ENCODE peak calls at places on chromosomes 3 and 15, in nine cellular contexts. R, N, X, M, K, G, C, Y and S are unnamed samples. For H3K27me3, the result is how much of the 10 kb centered on the place peaks cover.

GRCh38 chr15:42973114-42973513 is 52.5 kb upstream of the TTBK2 start:
- DNase-seq in R (no peak), N (no peak), X (no peak), M (no peak), K (no peak), G (no peak), C (no peak), Y (no peak), S (no peak)

GRCh38 chr3:130429069-130430023 is 83.9 kb downstream of the COL6A5 start:
- DNase-seq in R (no peak), N (no peak), X (no peak), M (no peak), K (no peak), G (no peak), C (no peak), Y (no peak), S (no peak)

GRCh38 chr3:143283432-143284128 is 164.0 kb downstream of the CHST2 start:
- DNase-seq in R (peak), N (no peak), X (no peak), M (no peak), K (no peak), G (no peak), C (no peak), Y (no peak), S (no peak)

GRCh38 chr3:157131861-157132260 is 28.1 kb downstream of the CCNL1 start:
- DNase-seq in R (no peak), N (no peak), X (no peak), M (no peak), K (no peak), G (no peak), C (peak), Y (no peak), S (no peak)

GRCh38 chr15:89299896-89300295 is 34.7 kb downstream of the POLG start:
- DNase-seq in R (peak), N (no peak), X (no peak), M (no peak), K (no peak), G (no peak), C (peak), Y (no peak), S (no peak)

GRCh38 chr15:51244366-51244977 is 93.9 kb downstream of the CYP19A1 start:
- DNase-seq in R (no peak), N (no peak), X (no peak), M (no peak), K (no peak), G (no peak), C (peak), Y (no peak), S (no peak)

GRCh38 chr15:43974852-43975251 is 148.1 kb downstream of the WDR76 start:
- DNase-seq in R (no peak), N (no peak), X (no peak), M (no peak), K (no peak), G (no peak), C (no peak), Y (no peak), S (no peak)

GRCh38 chr3:98556164-98557130 is 24.7 kb downstream of the GPR15 start:
- DNase-seq in R (no peak), N (no peak), X (no peak), M (no peak), K (no peak), G (no peak), C (no peak), Y (no peak), S (no peak)

GRCh38 chr15:90893175-90894090 is 9.1 kb downstream of the FES start:
- DNase-seq in R (no peak), N (no peak), X (no peak), M (no peak), K (no peak), G (no peak), C (no peak), Y (no peak), S (no peak)

GRCh38 chr3:151155409-151156128 is 47.4 kb downstream of the GPR171 start:
- DNase-seq in R (no peak), N (no peak), X (no peak), M (no peak), K (no peak), G (no peak), C (no peak), Y (no peak), S (no peak)

GRCh38 chr3:101119535-101119934 is 126.3 kb upstream of the ABI3BP start:
- DNase-seq in R (no peak), N (no peak), X (no peak), M (no peak), K (no peak), G (no peak), C (peak), Y (no peak), S (no peak)

GRCh38 chr3:31532587-31533168 is at the start of gene STT3B:
- DNase-seq in R (peak), N (no peak), X (peak), M (no peak), K (no peak), G (peak), C (peak), Y (no peak), S (peak)

GRCh38 chr3:189776163-189776824 is 145.1 kb downstream of the TP63 start:
- DNase-seq in R (no peak), N (no peak), X (no peak), M (no peak), K (no peak), G (no peak), C (no peak), Y (no peak), S (no peak)

GRCh38 chr15:72341361-72341760 is 21.4 kb upstream of the CELF6 start:
- DNase-seq in R (peak), N (no peak), X (no peak), M (no peak), K (no peak), G (no peak), C (no peak), Y (no peak), S (no peak)

GRCh38 chr3:109184726-109185125 is 48.2 kb downstream of the C3orf85 start:
- DNase-seq in R (no peak), N (no peak), X (no peak), M (no peak), K (no peak), G (no peak), C (no peak), Y (no peak), S (no peak)

GRCh38 chr3:73784647-73785420 is 160.1 kb upstream of the PDZRN3 start:
- DNase-seq in R (no peak), N (no peak), X (no peak), M (no peak), K (no peak), G (no peak), C (peak), Y (no peak), S (no peak)

GRCh38 chr3:34106879-34107278 is 308.4 kb downstream of the PDCD6IP start:
- DNase-seq in R (peak), N (no peak), X (no peak), M (no peak), K (no peak), G (no peak), C (no peak), Y (peak), S (no peak)

GRCh38 chr15:85750807-85751730 is 43.7 kb downstream of the KLHL25 start:
- DNase-seq in R (no peak), N (no peak), X (peak), M (peak), K (peak), G (no peak), C (no peak), Y (no peak), S (no peak)

GRCh38 chr15:60585743-60586708 is 107.1 kb upstream of the ICE2 start:
- DNase-seq in R (peak), N (no peak), X (peak), M (no peak), K (no peak), G (no peak), C (peak), Y (peak), S (peak)

GRCh38 chr15:50298340-50298739 is 32.8 kb upstream of the HDC start:
- DNase-seq in R (no peak), N (no peak), X (no peak), M (no peak), K (no peak), G (no peak), C (peak), Y (no peak), S (no peak)

GRCh38 chr3:29683306-29683993 is 402.6 kb downstream of the RBMS3 start:
- DNase-seq in R (peak), N (no peak), X (no peak), M (no peak), K (no peak), G (no peak), C (peak), Y (peak), S (no peak)

DNA sequence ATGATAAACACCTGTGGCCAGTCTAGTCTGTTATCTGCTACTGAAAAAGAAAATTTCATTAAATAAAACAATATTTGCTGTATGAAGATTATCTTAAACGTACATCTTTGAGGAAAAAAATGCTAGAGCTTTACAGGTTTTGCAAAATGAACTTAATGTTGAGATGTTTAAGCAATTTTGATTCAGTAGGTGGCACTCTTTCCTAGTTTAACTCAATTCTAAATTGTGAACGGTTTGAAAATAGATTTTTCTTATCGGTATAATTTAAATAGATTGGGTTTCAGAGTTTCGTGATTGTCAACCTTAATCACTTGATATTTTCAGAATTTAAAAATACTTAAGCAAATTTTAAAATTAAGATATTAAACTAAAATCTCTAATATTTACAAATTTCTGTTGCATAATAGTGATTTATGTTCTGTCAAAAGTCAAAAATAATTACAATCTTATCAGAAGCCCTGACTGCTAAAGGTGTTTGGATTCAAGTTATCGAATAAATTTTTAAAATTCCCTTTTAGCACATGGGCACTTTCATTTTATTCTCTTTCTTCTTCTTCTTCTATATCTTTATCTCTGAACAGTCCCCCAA is 7.0 kb upstream of the RNF111 start:
- DNase-seq in R (peak), N (no peak), X (no peak), M (no peak), K (no peak), G (no peak), C (peak), Y (no peak), S (no peak)
- TF ChIP-seq CTCF in R (peak), N (peak), X (peak), M (peak), K (peak), G (peak), C (peak), Y (no peak), S (peak)

GRCh38 chr3:138963161-138963560 is 16.1 kb downstream of the FOXL2NB start:
- DNase-seq in R (no peak), N (no peak), X (no peak), M (no peak), K (no peak), G (no peak), C (no peak), Y (no peak), S (no peak)

GRCh38 chr3:138964264-138964663 is 17.2 kb downstream of the FOXL2NB start:
- DNase-seq in R (no peak), N (no peak), X (no peak), M (no peak), K (no peak), G (no peak), C (no peak), Y (no peak), S (no peak)

GRCh38 chr3:138964923-138965322 is 17.9 kb downstream of the FOXL2NB start:
- DNase-seq in R (no peak), N (no peak), X (no peak), M (no peak), K (no peak), G (no peak), C (no peak), Y (no peak), S (no peak)

DNA sequence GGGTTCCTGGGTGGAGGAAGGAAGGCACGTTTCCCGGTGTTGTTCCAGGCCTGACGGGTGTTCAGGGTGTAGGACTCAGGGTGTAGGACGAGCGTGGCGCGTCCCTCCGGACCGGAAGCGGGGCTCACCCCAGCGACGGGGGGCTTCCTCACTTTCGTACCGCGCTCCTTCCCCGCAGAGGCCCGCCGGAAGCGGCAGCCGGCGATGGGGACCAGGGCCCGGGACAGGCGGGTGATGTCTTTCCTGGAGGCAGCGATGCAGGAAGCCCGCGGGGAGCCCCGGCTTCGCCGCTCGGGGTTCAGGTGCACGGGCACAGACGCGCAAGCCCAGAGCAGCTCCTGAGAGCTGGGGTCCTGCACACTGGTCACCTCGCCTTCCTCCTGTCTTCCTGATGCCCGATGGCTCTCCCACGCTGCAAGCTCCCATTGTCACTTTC is 13.4 kb downstream of the FOXL2NB start:
- DNase-seq in R (no peak), N (no peak), X (no peak), M (peak), K (no peak), G (no peak), C (no peak), Y (no peak), S (no peak)
- H3K27me3 ChIP-seq in R (half or more), N (under half), X (under half), M (under half), K (under half), G (half or more), C (under half), Y (under half), S (half or more)

GRCh38 chr3:153513236-153513635 is 351.2 kb downstream of the RAP2B start:
- DNase-seq in R (peak), N (no peak), X (no peak), M (no peak), K (no peak), G (no peak), C (no peak), Y (peak), S (no peak)
- TF ChIP-seq CTCF in R (peak), N (peak), X (no peak), M (no peak), K (peak), G (peak), C (peak), Y (no peak), S (no peak)

DNA sequence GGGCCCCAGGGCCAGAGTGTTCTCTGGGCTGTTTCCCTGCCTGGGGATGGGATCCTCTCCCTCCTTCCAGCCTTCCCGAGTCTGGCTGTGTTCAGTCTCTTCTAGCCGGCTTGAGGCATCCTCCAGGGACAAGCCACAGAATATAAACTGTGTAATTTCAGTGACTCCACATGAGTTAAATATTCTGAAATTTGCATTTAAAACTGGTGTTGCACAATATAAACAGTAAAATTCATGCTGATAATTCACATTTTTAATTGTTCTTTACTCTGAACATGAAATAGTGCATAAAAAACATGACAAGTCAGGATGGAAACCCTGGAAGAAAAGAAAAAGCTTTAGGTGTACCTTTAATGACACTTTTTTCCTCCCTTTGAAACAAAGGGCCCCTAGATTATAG is 5.2 kb upstream of the TJP1 start:
- DNase-seq in R (no peak), N (no peak), X (no peak), M (no peak), K (no peak), G (no peak), C (no peak), Y (no peak), S (no peak)
- H3K27me3 ChIP-seq in R (under half), N (under half), X (under half), M (under half), K (under half), G (under half), C (under half), Y (under half), S (under half)

DNA sequence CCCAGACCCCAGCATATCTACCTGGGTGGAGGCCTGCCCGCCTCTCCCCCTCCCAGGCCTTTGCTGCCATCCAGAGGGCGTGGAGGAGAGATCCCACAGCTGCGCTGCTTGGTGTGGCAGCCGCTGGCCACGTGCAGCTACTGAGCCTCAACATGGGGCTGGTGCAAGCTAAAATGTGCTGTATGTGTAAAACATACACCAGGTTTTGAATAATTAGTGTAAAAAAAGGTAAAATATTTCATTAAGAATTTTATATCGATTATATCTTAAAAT is 95.8 kb downstream of the SEC22A start:
- DNase-seq in R (no peak), N (no peak), X (no peak), M (no peak), K (no peak), G (no peak), C (no peak), Y (no peak), S (no peak)
- TF ChIP-seq CTCF in R (no peak), N (no peak), X (no peak), M (no peak), K (no peak), G (no peak), C (no peak), Y (no peak), S (no peak)

DNA sequence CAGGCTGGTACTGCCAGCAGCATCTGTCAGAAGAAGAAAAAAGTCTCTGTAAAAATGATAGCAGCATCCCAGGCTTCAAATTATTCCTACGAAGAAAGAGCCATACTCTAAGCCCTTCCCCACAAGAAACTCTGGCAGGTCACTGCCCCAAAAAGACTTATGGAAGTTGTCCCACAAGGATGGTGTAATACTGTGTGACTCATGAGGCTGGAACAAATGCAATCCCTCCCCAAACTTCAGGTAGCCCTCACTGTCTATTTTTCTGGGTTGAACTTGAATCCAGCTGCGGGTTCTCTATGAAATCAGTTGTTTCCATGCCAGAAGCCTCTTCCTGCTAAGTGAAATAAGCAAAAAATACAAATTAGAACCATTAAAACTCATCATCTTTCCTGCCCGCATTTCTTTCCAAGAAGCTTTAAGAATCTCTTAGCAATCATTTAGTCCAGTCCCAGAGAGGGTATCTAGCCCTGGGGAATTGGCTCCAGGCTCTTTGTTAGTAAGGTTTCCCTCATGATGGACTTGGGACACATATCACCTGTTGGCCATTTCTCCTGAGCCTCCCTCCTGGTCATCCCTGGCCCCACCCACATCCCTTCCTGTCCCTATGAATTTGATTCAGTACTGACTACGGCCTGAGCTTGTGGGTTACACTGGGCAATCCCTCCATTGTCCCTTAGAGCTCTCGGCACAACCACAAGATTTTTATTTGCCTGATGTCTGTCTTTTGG is 51.7 kb downstream of the FAM174B start:
- DNase-seq in R (no peak), N (no peak), X (peak), M (no peak), K (no peak), G (no peak), C (no peak), Y (no peak), S (no peak)
- H3K27me3 ChIP-seq in R (under half), N (under half), X (under half), M (under half), K (under half), G (under half), C (under half), Y (under half), S (under half)

DNA sequence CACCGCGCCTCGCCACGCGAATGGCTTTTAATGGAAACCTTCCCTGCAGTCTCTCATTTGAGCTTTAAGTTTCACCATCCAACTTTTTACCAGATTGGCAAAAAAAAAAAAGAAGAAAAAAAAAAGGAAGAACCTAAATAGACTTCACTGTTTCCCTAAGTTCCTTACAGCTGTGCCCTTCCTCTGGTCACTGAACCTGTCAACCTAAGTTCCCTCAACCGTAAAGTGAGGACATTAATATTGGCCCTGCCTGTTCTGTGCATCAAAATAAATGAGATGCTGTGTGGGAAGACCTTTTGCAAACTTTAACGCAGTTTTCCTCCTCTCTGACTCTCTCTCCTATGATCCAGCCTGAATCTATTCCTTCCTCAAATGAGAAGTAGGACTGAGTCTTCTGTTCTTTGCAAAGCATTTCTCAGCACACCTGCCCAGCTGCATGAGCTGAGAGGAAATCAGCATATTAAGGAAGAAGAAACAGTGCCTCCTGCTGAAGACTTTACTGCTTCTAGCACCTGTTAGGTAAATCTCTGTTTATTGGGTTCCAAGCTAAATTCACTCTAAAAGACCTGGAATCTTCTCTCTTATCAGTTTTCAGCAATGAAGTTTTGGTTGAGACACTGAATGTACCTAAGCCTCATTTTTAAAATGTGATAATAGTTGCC is 99.6 kb upstream of the ETV5 start:
- DNase-seq in R (no peak), N (no peak), X (no peak), M (no peak), K (no peak), G (no peak), C (no peak), Y (no peak), S (no peak)
- TF ChIP-seq CTCF in R (no peak), N (no peak), X (no peak), M (no peak), K (no peak), G (no peak), C (no peak), Y (no peak), S (no peak)

GRCh38 chr3:193971268-193971751 is 164.6 kb upstream of the HES1 start:
- DNase-seq in R (no peak), N (no peak), X (no peak), M (no peak), K (no peak), G (no peak), C (no peak), Y (no peak), S (no peak)
- H3K27me3 ChIP-seq in R (under half), N (under half), X (under half), M (under half), K (under half), G (under half), C (under half), Y (under half), S (under half)